ENCODE peak calls at places on chromosomes 12 and 14, in seven cellular contexts. E, F, C, A, K, B and H are unnamed samples.
A peak's percentile ranks its signal among the peaks of the same experiment; 100 is the strongest.

GRCh38 chr12:6979021-6979420 is 8.3 kb downstream of the EMG1 start:
- DNase-seq in E (no peak), K (no peak), A (no peak), B (no peak), C (no peak), F (no peak), H (no peak)

GRCh38 chr12:979355-979754 is 11.7 kb upstream of the ERC1 start:
- DNase-seq in A (no peak), F (no peak), K (no peak), B (no peak), C (no peak), E (no peak), H (no peak)

GRCh38 chr12:87660987-87661769 is 368.0 kb downstream of the C12orf50 start:
- DNase-seq in A (no peak), F (no peak), E (no peak), K (no peak), B (no peak), C (no peak), H (no peak)

GRCh38 chr12:46892887-46893286 is 67.1 kb upstream of the SLC38A4 start:
- DNase-seq in E (no peak), C (no peak), A (no peak), K (no peak), B (no peak), F (no peak), H (no peak)

GRCh38 chr12:111174283-111175108 is 194.4 kb downstream of the PHETA1 start:
- DNase-seq in K (no peak), E (no peak), B (no peak), F (no peak), A (no peak), C (no peak), H (no peak)

GRCh38 chr14:103846008-103846568 is 1.3 kb downstream of the PPP1R13B start:
- DNase-seq in A (no peak), K (no peak), C (no peak), F (no peak), B (no peak), E (no peak), H (no peak)

GRCh38 chr14:75123991-75124390 is 2.9 kb downstream of the NEK9 start:
- DNase-seq in B (peak; percentile 66), E (peak; percentile 17), F (no peak), A (no peak), C (no peak), K (no peak), H (no peak)

GRCh38 chr14:59020382-59020781 is 168.1 kb upstream of the DAAM1 start:
- DNase-seq in B (peak; percentile 21), K (no peak), F (no peak), C (no peak), E (no peak), A (no peak), H (no peak)

GRCh38 chr12:116143883-116144266 is 133.6 kb downstream of the MED13L start:
- DNase-seq in B (peak; percentile 64), A (no peak), E (no peak), C (no peak), K (no peak), F (no peak), H (no peak)

GRCh38 chr12:24821691-24822090 is 127.2 kb downstream of the BCAT1 start:
- DNase-seq in A (no peak), E (no peak), F (no peak), K (no peak), C (no peak), B (peak; percentile 28), H (no peak)

GRCh38 chr12:98058838-98059237 is 456.6 kb upstream of the TMPO start:
- DNase-seq in C (no peak), B (no peak), F (no peak), K (no peak), E (no peak), A (no peak), H (no peak)

GRCh38 chr12:76866146-76866545 is 12.7 kb downstream of the CSRP2 start:
- DNase-seq in E (no peak), K (no peak), C (no peak), F (no peak), B (peak; percentile 21), A (no peak), H (no peak)

GRCh38 chr12:96590970-96591369 is 101.6 kb downstream of the CFAP54 start:
- DNase-seq in F (no peak), K (no peak), B (no peak), A (no peak), C (no peak), E (no peak), H (no peak)

GRCh38 chr14:64938972-64939816 is 3.4 kb downstream of the GPX2 start:
- DNase-seq in F (no peak), E (no peak), A (no peak), B (no peak), C (no peak), K (no peak), H (peak; percentile 11)

GRCh38 chr12:69755302-69755701 is 16.6 kb downstream of the RAB3IP start:
- DNase-seq in K (no peak), F (no peak), A (no peak), B (no peak), E (no peak), C (no peak), H (no peak)

GRCh38 chr14:99729991-99730875 is 46.1 kb downstream of the CYP46A1 start:
- DNase-seq in B (peak; percentile 93), E (peak; percentile 87), C (peak; percentile 98), K (no peak), F (peak; percentile 93), A (peak; percentile 32), H (no peak)

GRCh38 chr14:22508150-22508457 is 80.9 kb downstream of the DAD1 start:
- DNase-seq in E (no peak), B (no peak), F (no peak), K (no peak), C (no peak), A (no peak), H (no peak)

GRCh38 chr14:94173885-94174621 is at the start of gene PPP4R4:
- DNase-seq in E (peak; percentile 94), K (peak; percentile 94), C (peak; percentile 94), F (peak; percentile 96), B (peak; percentile 96), A (peak; percentile 76), H (peak; percentile 13)

GRCh38 chr14:103247169-103247606 is 86.8 kb upstream of the EIF5 start:
- DNase-seq in A (no peak), F (no peak), K (no peak), E (no peak), C (no peak), B (no peak), H (no peak)

GRCh38 chr12:112096667-112097066 is 11.9 kb downstream of the NAA25 start:
- DNase-seq in E (peak; percentile 50), F (no peak), C (no peak), A (no peak), K (no peak), B (peak; percentile 57), H (no peak)

GRCh38 chr14:58584383-58584782 is 53.4 kb upstream of the DACT1 start:
- DNase-seq in E (no peak), F (no peak), K (no peak), C (no peak), B (no peak), A (no peak), H (no peak)